ENCODE peak calls at places on chromosome 11, in seven cellular contexts. D is astrocyte, U is adipocyte, O is mesendoderm, T is gastrocnemius medialis, K is sigmoid colon, G is right lobe of liver. M is an unnamed sample.
A peak's percentile ranks its signal among the peaks of the same experiment; 100 is the strongest.

GRCh38 chr11:2517386-2518064 is 72.7 kb downstream of the KCNQ1 start:
- DNase-seq in D (no peak), U (no peak), O (no peak), T (peak; percentile 4), K (no peak), G (peak; percentile 31), M (no peak)

GRCh38 chr11:75371930-75372876 is 20.7 kb upstream of the ARRB1 start:
- DNase-seq in D (no peak), U (peak; percentile 58), O (no peak), T (no peak), K (no peak), G (no peak), M (no peak)

GRCh38 chr11:32510039-32510438 is 73.6 kb upstream of the EIF3M start:
- DNase-seq in D (no peak), U (no peak), O (peak; percentile 14), T (no peak), K (no peak), G (no peak), M (no peak)

GRCh38 chr11:1650034-1650917 is 20.7 kb downstream of the KRTAP5-5 start:
- DNase-seq in D (no peak), U (no peak), O (peak; percentile 44), T (no peak), K (peak; percentile 38), G (no peak), M (no peak)

GRCh38 chr11:11841605-11842425 is at the start of gene USP47:
- DNase-seq in D (peak; percentile 50), U (peak; percentile 95), O (peak; percentile 97), T (peak; percentile 89), K (peak; percentile 93), G (peak; percentile 92), M (no peak)

GRCh38 chr11:15471709-15472404 is 357.1 kb downstream of the INSC start:
- DNase-seq in D (no peak), U (no peak), O (peak; percentile 15), T (no peak), K (no peak), G (no peak), M (no peak)

GRCh38 chr11:92670293-92670890 is 299.1 kb upstream of the MTNR1B start:
- DNase-seq in D (no peak), U (no peak), O (no peak), T (no peak), K (no peak), G (no peak), M (no peak)

GRCh38 chr11:73623651-73624050 is 22.7 kb upstream of the PLEKHB1 start:
- DNase-seq in D (no peak), U (no peak), O (no peak), T (peak; percentile 14), K (no peak), G (no peak), M (no peak)

GRCh38 chr11:122661182-122661945 is 5.8 kb downstream of the UBASH3B start:
- DNase-seq in D (peak; percentile 59), U (peak; percentile 92), O (peak; percentile 62), T (no peak), K (no peak), G (no peak), M (no peak)

GRCh38 chr11:119376197-119376847 is 5.2 kb downstream of the USP2 start:
- DNase-seq in D (no peak), U (no peak), O (no peak), T (peak; percentile 87), K (peak; percentile 75), G (peak; percentile 92), M (no peak)

GRCh38 chr11:789951-790350 is at the start of gene CEND1:
- DNase-seq in D (no peak), U (peak; percentile 73), O (no peak), T (no peak), K (no peak), G (no peak), M (no peak)

GRCh38 chr11:11964774-11965150 is 43.7 kb downstream of the DKK3 start:
- DNase-seq in D (no peak), U (no peak), O (no peak), T (no peak), K (no peak), G (no peak), M (no peak)

DNA sequence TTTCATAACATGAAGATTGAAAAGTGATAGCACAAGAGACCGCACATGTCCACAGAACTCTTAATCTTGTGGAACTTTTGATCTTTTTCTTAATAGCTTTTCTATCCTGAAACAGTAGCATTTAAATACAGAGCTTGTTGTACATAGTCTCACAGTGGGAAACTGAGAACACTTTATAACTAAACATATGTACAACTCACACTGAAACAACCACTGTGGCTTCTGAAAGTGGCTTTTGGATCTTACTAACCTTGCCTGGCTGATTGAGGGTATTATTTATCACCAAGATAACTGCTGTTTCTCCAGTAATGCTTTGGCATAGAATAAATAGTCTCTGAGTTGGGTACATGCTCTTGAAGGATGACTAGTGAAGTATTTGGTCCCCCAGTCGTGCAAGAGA is 10.2 kb downstream of the BARX2 start:
- DNase-seq in D (no peak), U (no peak), O (no peak), T (no peak), K (no peak), G (no peak), M (no peak)
- H3K36me3 ChIP-seq in D (no peaks in the 10 kb centered on the region), U (no peaks in the 10 kb centered on the region), O (no peaks in the 10 kb centered on the region), T (no peaks in the 10 kb centered on the region), K (no peaks in the 10 kb centered on the region), G (no peaks in the 10 kb centered on the region), M (no peaks in the 10 kb centered on the region)

GRCh38 chr11:43944761-43945311 is 2.4 kb downstream of the C11orf96 start:
- DNase-seq in D (no peak), U (peak; percentile 26), O (peak; percentile 66), T (peak; percentile 71), K (peak; percentile 86), G (peak; percentile 89), M (no peak)
- H3K27me3 ChIP-seq in D (peaks cover 46% of the 10 kb centered on the region), U (no peaks in the 10 kb centered on the region), O (peaks cover 24% of the 10 kb centered on the region), T (no peaks in the 10 kb centered on the region), K (no peaks in the 10 kb centered on the region), G (no peaks in the 10 kb centered on the region), M (peaks cover 62% of the 10 kb centered on the region)

DNA sequence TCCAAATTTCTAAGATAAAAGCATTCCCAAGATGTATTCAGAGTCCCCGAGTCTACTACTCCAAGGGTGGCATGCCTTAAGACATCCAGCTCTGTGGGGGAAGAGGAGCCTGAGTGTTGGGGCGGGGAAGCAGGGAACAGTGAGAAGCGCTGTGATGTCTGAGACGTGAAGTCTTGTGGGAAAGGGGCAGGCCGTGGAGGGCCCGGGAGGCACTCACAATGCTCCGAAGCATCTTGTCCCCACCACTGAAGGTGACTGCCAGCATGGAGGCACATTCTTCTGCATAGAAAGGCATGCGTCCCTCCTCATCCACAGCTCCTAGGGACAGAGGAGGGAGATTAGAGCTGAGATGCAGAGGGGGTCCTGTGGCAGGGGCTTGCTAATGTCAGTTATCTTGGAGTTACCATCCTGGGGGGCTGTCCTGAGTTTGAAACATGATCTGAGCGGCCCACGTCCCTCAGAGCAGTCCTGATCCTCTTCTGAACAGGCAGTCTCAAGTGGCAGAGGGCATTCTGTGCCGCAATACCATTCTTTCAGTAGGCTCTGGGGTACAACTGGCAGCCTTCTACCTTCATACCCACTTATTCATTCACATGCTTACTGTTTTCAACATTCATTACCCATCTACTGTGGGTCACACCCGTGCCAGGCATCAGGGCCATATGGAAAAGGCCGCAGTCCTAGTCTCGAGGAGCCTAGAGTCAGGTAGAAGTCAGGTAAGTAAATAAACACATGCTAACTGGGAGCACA is 8.7 kb downstream of the PCSK7 start:
- DNase-seq in D (no peak), U (no peak), O (no peak), T (no peak), K (peak; percentile 66), G (no peak), M (no peak)
- H3K36me3 ChIP-seq in D (peaks cover 49% of the 10 kb centered on the region), U (peaks cover 54% of the 10 kb centered on the region), O (peaks cover 24% of the 10 kb centered on the region), T (no peaks in the 10 kb centered on the region), K (peaks cover 31% of the 10 kb centered on the region), G (peaks cover 9% of the 10 kb centered on the region), M (peaks cover 3% of the 10 kb centered on the region)

GRCh38 chr11:134466035-134466908 is 54.2 kb upstream of the B3GAT1 start:
- DNase-seq in D (no peak), U (no peak), O (peak; percentile 29), T (no peak), K (peak; percentile 27), G (no peak), M (no peak)
- H3K27me3 ChIP-seq in D (no peaks in the 10 kb centered on the region), U (peaks cover 21% of the 10 kb centered on the region), O (no peaks in the 10 kb centered on the region), T (peaks cover 4% of the 10 kb centered on the region), K (no peaks in the 10 kb centered on the region), G (no peaks in the 10 kb centered on the region), M (peaks cover 7% of the 10 kb centered on the region)

GRCh38 chr11:33733978-33734377 is 2.2 kb downstream of the CD59 start:
- DNase-seq in D (no peak), U (no peak), O (no peak), T (no peak), K (no peak), G (no peak), M (no peak)

GRCh38 chr11:33734441-33735165 is 1.6 kb downstream of the CD59 start:
- DNase-seq in D (peak; percentile 62), U (peak; percentile 64), O (no peak), T (no peak), K (no peak), G (no peak), M (no peak)

GRCh38 chr11:33732176-33732575 is 4.0 kb downstream of the CD59 start:
- DNase-seq in D (no peak), U (no peak), O (no peak), T (no peak), K (no peak), G (no peak), M (no peak)

GRCh38 chr11:33735166-33735425 is 1.1 kb downstream of the CD59 start:
- DNase-seq in D (no peak), U (peak; percentile 43), O (no peak), T (no peak), K (no peak), G (no peak), M (no peak)

GRCh38 chr11:33730716-33731115 is 5.5 kb downstream of the CD59 start:
- DNase-seq in D (no peak), U (no peak), O (no peak), T (no peak), K (no peak), G (no peak), M (no peak)
- H3K36me3 ChIP-seq in D (peaks cover 22% of the 10 kb centered on the region), U (peaks cover 15% of the 10 kb centered on the region), O (no peaks in the 10 kb centered on the region), T (no peaks in the 10 kb centered on the region), K (no peaks in the 10 kb centered on the region), G (peaks cover 1% of the 10 kb centered on the region), M (peaks cover 2% of the 10 kb centered on the region)

DNA sequence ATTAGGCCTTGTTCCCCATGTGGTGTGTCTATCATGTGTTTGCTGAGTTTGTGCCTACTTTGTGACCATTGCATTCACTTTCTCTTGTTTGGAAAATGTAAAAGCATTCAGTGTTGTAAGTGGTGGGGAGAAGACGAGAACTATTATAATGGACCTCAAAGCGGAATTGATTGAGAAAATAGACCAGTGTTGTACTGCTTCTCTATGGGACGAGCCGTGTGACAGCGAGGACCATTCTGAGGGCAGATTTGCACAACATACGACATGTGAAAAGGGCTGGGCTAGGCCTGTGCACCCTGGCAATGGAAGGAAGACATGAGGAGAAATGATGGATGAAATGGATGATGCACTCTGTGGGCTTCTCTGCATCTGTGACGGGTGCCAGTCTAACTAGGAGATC is 233.5 kb downstream of the DSCAML1 start:
- DNase-seq in D (no peak), U (no peak), O (no peak), T (no peak), K (no peak), G (peak; percentile 21), M (no peak)
- H3K27me3 ChIP-seq in D (peaks cover 2% of the 10 kb centered on the region), U (peaks cover 14% of the 10 kb centered on the region), O (no peaks in the 10 kb centered on the region), T (no peaks in the 10 kb centered on the region), K (no peaks in the 10 kb centered on the region), G (no peaks in the 10 kb centered on the region), M (peaks cover 12% of the 10 kb centered on the region)

GRCh38 chr11:68074584-68075352 is 35.9 kb downstream of the TCIRG1 start:
- DNase-seq in D (no peak), U (no peak), O (no peak), T (no peak), K (no peak), G (no peak), M (no peak)
- H3K36me3 ChIP-seq in D (peaks cover 6% of the 10 kb centered on the region), U (peaks cover 74% of the 10 kb centered on the region), O (peaks cover 1% of the 10 kb centered on the region), T (no peaks in the 10 kb centered on the region), K (peaks cover 26% of the 10 kb centered on the region), G (peaks cover 17% of the 10 kb centered on the region), M (no peaks in the 10 kb centered on the region)

GRCh38 chr11:128891410-128891861 is 280 bp downstream of the KCNJ5 start:
- DNase-seq in D (no peak), U (no peak), O (no peak), T (no peak), K (peak; percentile 56), G (no peak), M (no peak)
- H3K27me3 ChIP-seq in D (peaks cover 30% of the 10 kb centered on the region), U (peaks cover 25% of the 10 kb centered on the region), O (peaks cover 13% of the 10 kb centered on the region), T (peaks cover 22% of the 10 kb centered on the region), K (peaks cover 8% of the 10 kb centered on the region), G (no peaks in the 10 kb centered on the region), M (peaks cover 20% of the 10 kb centered on the region)

M was measured in kidney epithelial cell.